ENCODE peak calls at places on chromosome 11, in four cellular contexts. Q, J, G and E are unnamed samples.

GRCh38 chr11:4493480-4493818 is 11.0 kb downstream of the OR52K1 start:
- DNase-seq in Q (no peak), J (no peak), G (no peak), E (no peak)

GRCh38 chr11:121437686-121438078 is 14.4 kb upstream of the SORL1 start:
- DNase-seq in Q (no peak), J (no peak), G (no peak), E (no peak)

GRCh38 chr11:66641834-66642233 is 3.3 kb downstream of the RBM4 start:
- DNase-seq in Q (no peak), J (no peak), G (peak), E (no peak)

GRCh38 chr11:68927280-68928107 is 23.8 kb downstream of the IGHMBP2 start:
- DNase-seq in Q (no peak), J (no peak), G (peak), E (no peak)

GRCh38 chr11:69115586-69116560 is 39.9 kb upstream of the SMIM38 start:
- DNase-seq in Q (no peak), J (no peak), G (no peak), E (no peak)

GRCh38 chr11:95924414-95924760 is 480 bp upstream of the MTMR2 start:
- DNase-seq in Q (no peak), J (no peak), G (peak), E (no peak)

GRCh38 chr11:83557638-83558037 is 271.5 kb upstream of the CCDC90B start:
- DNase-seq in Q (no peak), J (no peak), G (no peak), E (no peak)

GRCh38 chr11:60878245-60879101 is 11.1 kb downstream of the ZP1 start:
- DNase-seq in Q (no peak), J (no peak), G (no peak), E (no peak)

GRCh38 chr11:69240332-69241074 is 53.5 kb upstream of the MYEOV start:
- DNase-seq in Q (no peak), J (no peak), G (peak), E (no peak)

GRCh38 chr11:128559496-128560103 is 27.8 kb downstream of the ETS1 start:
- DNase-seq in Q (peak), J (no peak), G (peak), E (no peak)

GRCh38 chr11:20353829-20354434 is 9.6 kb upstream of the HTATIP2 start:
- DNase-seq in Q (peak), J (peak), G (peak), E (no peak)

GRCh38 chr11:123184531-123184930 is 10.5 kb downstream of the CLMP start:
- DNase-seq in Q (no peak), J (no peak), G (no peak), E (no peak)

GRCh38 chr11:65903068-65903481 is 2.9 kb upstream of the FOSL1 start:
- DNase-seq in Q (no peak), J (no peak), G (peak), E (no peak)

GRCh38 chr11:26573896-26574295 is 1.8 kb upstream of the MUC15 start:
- DNase-seq in Q (no peak), J (no peak), G (peak), E (no peak)

GRCh38 chr11:34565417-34566208 is 52.0 kb upstream of the ELF5 start:
- DNase-seq in Q (peak), J (no peak), G (no peak), E (no peak)

GRCh38 chr11:121589946-121590537 is 137.3 kb upstream of the SORL1-AS1 start:
- DNase-seq in Q (no peak), J (no peak), G (no peak), E (no peak)

GRCh38 chr11:64661146-64661545 is 61.9 kb downstream of the NRXN2 start:
- DNase-seq in Q (no peak), J (peak), G (peak), E (no peak)

GRCh38 chr11:40029406-40029805 is 1430.0 kb downstream of the LRRC4C start:
- DNase-seq in Q (no peak), J (no peak), G (no peak), E (no peak)

GRCh38 chr11:34512810-34513673 is 552 bp downstream of the ELF5 start:
- DNase-seq in Q (peak), J (peak), G (peak), E (no peak)

GRCh38 chr11:2355000-2355644 is 22.0 kb upstream of the CD81 start:
- DNase-seq in Q (no peak), J (no peak), G (peak), E (no peak)

GRCh38 chr11:47348859-47349258 is 3.6 kb downstream of the MYBPC3 start:
- DNase-seq in Q (peak), J (peak), G (peak), E (no peak)